ENCODE peak calls at places on chromosomes 6 and 20, in seven cellular contexts. E is left ventricle myocardium inferior, Q is upper lobe of left lung, B is BJ, H is CD14-positive monocyte, R is choroid plexus epithelial cell, X is PC-3. I is an unnamed sample.

GRCh38 chr6:168784426-168784825 is 343.4 kb downstream of the SMOC2 start:
- DNase-seq in E (no peak), Q (no peak), B (no peak), H (no peak), R (no peak), X (no peak), I (no peak)

GRCh38 chr6:18742406-18742805 is 355.3 kb downstream of the RNF144B start:
- DNase-seq in E (no peak), Q (no peak), B (no peak), H (no peak), R (peak), X (peak), I (no peak)

GRCh38 chr6:137754366-137754765 is 112.7 kb upstream of the TNFAIP3 start:
- DNase-seq in E (no peak), Q (no peak), B (no peak), H (no peak), R (no peak), X (no peak), I (no peak)

GRCh38 chr6:165743366-165743898 is 80.4 kb upstream of the PDE10A start:
- DNase-seq in E (no peak), Q (no peak), B (no peak), H (no peak), R (no peak), X (no peak), I (no peak)

GRCh38 chr6:90584636-90585255 is 2.1 kb downstream of the MAP3K7 start:
- DNase-seq in E (no peak), Q (no peak), B (no peak), H (no peak), R (peak), X (no peak), I (no peak)

GRCh38 chr6:147855823-147856222 is 347.3 kb downstream of the SAMD5 start:
- DNase-seq in E (no peak), Q (no peak), B (no peak), H (no peak), R (no peak), X (no peak), I (no peak)

GRCh38 chr6:131958551-131959470 is 7.6 kb upstream of the CCN2 start:
- DNase-seq in E (no peak), Q (no peak), B (no peak), H (no peak), R (peak), X (no peak), I (no peak)

GRCh38 chr6:161940519-161940918 is 666.7 kb upstream of the AGPAT4 start:
- DNase-seq in E (no peak), Q (no peak), B (no peak), H (no peak), R (no peak), X (no peak), I (no peak)

GRCh38 chr6:128266946-128267345 is 253.5 kb downstream of the PTPRK start:
- DNase-seq in E (no peak), Q (no peak), B (no peak), H (no peak), R (no peak), X (peak), I (no peak)

GRCh38 chr6:167907837-167908681 is 81.3 kb downstream of the AFDN start:
- DNase-seq in E (no peak), Q (no peak), B (no peak), H (no peak), R (peak), X (peak), I (peak)

GRCh38 chr20:25987073-25987927 is 290.6 kb upstream of the ZNF337 start:
- DNase-seq in E (peak), Q (no peak), B (no peak), H (no peak), R (peak), X (no peak), I (no peak)

GRCh38 chr20:36315545-36316351 is 9.6 kb downstream of the DLGAP4 start:
- DNase-seq in E (no peak), Q (no peak), B (no peak), H (no peak), R (no peak), X (no peak), I (no peak)

GRCh38 chr20:8060977-8061376 is 41.4 kb upstream of the TMX4 start:
- DNase-seq in E (no peak), Q (no peak), B (no peak), H (no peak), R (no peak), X (no peak), I (no peak)

DNA sequence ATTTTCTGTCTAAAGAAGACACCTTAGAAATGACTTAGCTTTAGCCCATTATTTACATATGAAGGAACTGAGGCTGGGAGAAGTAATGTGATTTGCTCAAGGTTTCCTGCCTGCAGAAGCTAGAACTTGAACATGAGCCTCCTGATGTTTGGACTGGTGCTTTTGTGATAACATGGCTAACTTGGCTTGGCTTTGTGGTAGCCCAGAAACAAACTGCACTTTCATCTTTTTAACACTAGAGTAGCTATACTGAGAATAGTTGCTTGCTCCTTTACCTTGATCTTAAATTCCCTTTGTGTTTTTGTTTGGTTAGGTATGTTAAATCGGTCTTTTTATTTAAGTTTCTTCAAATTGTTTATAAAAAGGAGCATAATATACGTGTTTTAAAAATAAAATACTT is 163.5 kb upstream of the MANEA start:
- DNase-seq in E (no peak), Q (no peak), B (no peak), H (no peak), R (no peak), X (no peak), I (no peak)
- TF ChIP-seq CTCF in E (no peak), Q (no peak), B (no peak), H (no peak), R (no peak), X (no peak), I (no peak)

GRCh38 chr6:43667245-43668150 is 20.1 kb downstream of the MRPS18A start:
- DNase-seq in E (peak), Q (peak), B (no peak), H (peak), R (peak), X (peak), I (peak)
- TF ChIP-seq CTCF in E (peak), Q (peak), B (peak), H (peak), R (peak), X (peak), I (peak)

GRCh38 chr20:50948132-50948785 is 10.1 kb downstream of the DPM1 start:
- DNase-seq in E (no peak), Q (no peak), B (no peak), H (no peak), R (no peak), X (no peak), I (no peak)
- TF ChIP-seq CTCF in E (no peak), Q (no peak), B (no peak), H (no peak), R (no peak), X (no peak), I (no peak)

DNA sequence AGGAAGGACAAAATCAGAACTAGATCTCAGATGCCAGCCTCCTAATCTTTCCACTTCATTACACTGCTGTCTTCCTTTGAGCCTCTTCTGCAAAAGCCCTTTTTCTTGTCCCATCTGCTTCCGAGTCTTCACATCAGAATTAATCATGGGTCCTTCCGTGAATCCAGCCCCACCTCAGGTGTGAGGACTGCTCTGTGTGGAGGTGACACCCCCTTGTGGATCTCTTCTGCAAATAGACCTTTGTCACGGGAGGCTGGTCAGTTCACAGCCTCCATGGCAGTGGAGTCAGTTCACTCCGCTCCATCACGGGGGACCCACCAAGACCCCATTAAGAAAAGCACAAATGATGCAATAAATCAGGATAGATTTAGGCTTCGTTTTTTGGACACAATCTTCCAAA is 171.1 kb downstream of the ADAT2 start:
- DNase-seq in E (no peak), Q (no peak), B (no peak), H (no peak), R (peak), X (peak), I (no peak)
- TF ChIP-seq CTCF in E (peak), Q (no peak), B (peak), H (no peak), R (peak), X (peak), I (no peak)

GRCh38 chr6:30981942-30982772 is 1.4 kb upstream of the MUC21 start:
- DNase-seq in E (no peak), Q (peak), B (peak), H (no peak), R (peak), X (peak), I (no peak)
- TF ChIP-seq CTCF in E (peak), Q (peak), B (peak), H (no peak), R (peak), X (peak), I (no peak)